ENCODE peak calls at places on chromosomes 2 and 18, in nine cellular contexts. U is cardiac muscle cell; Q is stimulated activated CD4-positive, alpha-beta T cell treated with anti-CD3 and anti-CD28 coated beads, TNF-alpha, amount 100 ng/mL, for 1 hour; Z is H7; X is progenitor cell of endocrine pancreas; S is NCI-H460; C is HEK293T; W is K562; T is B cell. F is an unnamed sample.
A peak's percentile ranks its signal among the peaks of the same experiment; 100 is the strongest.

GRCh38 chr18:43970656-43971055 is 693.4 kb upstream of the SYT4 start:
- DNase-seq in U (no peak), Q (no peak), Z (no peak), X (no peak), S (no peak), C (no peak), W (no peak), T (no peak), F (no peak)

GRCh38 chr2:197092431-197092830 is 165.9 kb upstream of the PGAP1 start:
- DNase-seq in U (peak; percentile 83), Q (no peak), Z (no peak), X (no peak), S (no peak), C (no peak), W (no peak), T (no peak), F (no peak)

GRCh38 chr2:200340527-200341224 is 34.2 kb downstream of the SPATS2L start:
- DNase-seq in U (peak; percentile 73), Q (no peak), Z (no peak), X (no peak), S (no peak), C (no peak), W (no peak), T (no peak), F (no peak)

GRCh38 chr2:19643117-19643518 is 258.7 kb downstream of the TTC32 start:
- DNase-seq in U (no peak), Q (no peak), Z (no peak), X (no peak), S (no peak), C (no peak), W (no peak), T (no peak), F (no peak)

GRCh38 chr2:15042824-15043223 is 410.3 kb downstream of the LRATD1 start:
- DNase-seq in U (peak; percentile 0), Q (no peak), Z (no peak), X (no peak), S (peak; percentile 14), C (no peak), W (no peak), T (no peak), F (no peak)

GRCh38 chr2:118145207-118145606 is 56.9 kb downstream of the INSIG2 start:
- DNase-seq in U (no peak), Q (no peak), Z (no peak), X (no peak), S (no peak), C (no peak), W (no peak), T (no peak), F (no peak)

GRCh38 chr2:218074031-218074430 is 5.0 kb downstream of the RUFY4 start:
- DNase-seq in U (peak; percentile 9), Q (no peak), Z (peak; percentile 89), X (no peak), S (peak; percentile 20), C (peak; percentile 62), W (peak; percentile 43), T (no peak), F (no peak)

GRCh38 chr2:63643486-63643885 is 54.7 kb downstream of the MDH1 start:
- DNase-seq in U (no peak), Q (no peak), Z (no peak), X (no peak), S (no peak), C (no peak), W (no peak), T (no peak), F (no peak)

GRCh38 chr18:48293954-48294893 is 115.0 kb downstream of the ZBTB7C start:
- DNase-seq in U (no peak), Q (no peak), Z (no peak), X (no peak), S (no peak), C (no peak), W (no peak), T (no peak), F (no peak)

GRCh38 chr18:2919600-2919999 is 72.8 kb downstream of the EMILIN2 start:
- DNase-seq in U (no peak), Q (no peak), Z (peak; percentile 28), X (no peak), S (no peak), C (no peak), W (no peak), T (no peak), F (no peak)

GRCh38 chr18:34970106-34970505 is 71.1 kb upstream of the MAPRE2 start:
- DNase-seq in U (peak; percentile 36), Q (no peak), Z (no peak), X (no peak), S (no peak), C (no peak), W (no peak), T (no peak), F (no peak)

GRCh38 chr18:62918361-62918760 is 203.0 kb downstream of the PHLPP1 start:
- DNase-seq in U (no peak), Q (no peak), Z (no peak), X (no peak), S (no peak), C (no peak), W (no peak), T (no peak), F (no peak)